ENCODE peak calls at places on chromosomes 4 and X, in six cellular contexts. Q, J, L, C, V and Z are unnamed samples.

GRCh38 chr4:118776166-118776954 is 59.6 kb downstream of the SEC24D start:
- DNase-seq in Q (no peak), J (no peak), L (no peak), C (no peak), V (no peak), Z (no peak)

GRCh38 chr4:152572417-152573086 is 36.7 kb upstream of the FBXW7 start:
- DNase-seq in Q (no peak), J (no peak), L (no peak), C (no peak), V (no peak), Z (no peak)

GRCh38 chrX:16187024-16187698 is 19.9 kb downstream of the MAGEB17 start:
- DNase-seq in Q (no peak), J (no peak), L (no peak), C (no peak), V (no peak), Z (no peak)

GRCh38 chr4:107600456-107600855 is 119.6 kb downstream of the PAPSS1 start:
- DNase-seq in Q (no peak), J (no peak), L (no peak), C (no peak), V (no peak), Z (no peak)

GRCh38 chrX:130975947-130976346 is 72.9 kb upstream of the ENOX2 start:
- DNase-seq in Q (peak), J (peak), L (no peak), C (peak), V (peak), Z (no peak)

GRCh38 chr4:76748649-76749048 is 149.3 kb downstream of the SOWAHB start:
- DNase-seq in Q (peak), J (peak), L (no peak), C (no peak), V (peak), Z (no peak)

GRCh38 chrX:109928596-109929335 is 74.1 kb upstream of the TMEM164 start:
- DNase-seq in Q (no peak), J (no peak), L (no peak), C (no peak), V (no peak), Z (no peak)

GRCh38 chr4:142631836-142632235 is 214.3 kb downstream of the INPP4B start:
- DNase-seq in Q (no peak), J (no peak), L (no peak), C (no peak), V (no peak), Z (no peak)

GRCh38 chr4:84235545-84235944 is 263.5 kb downstream of the NKX6-1 start:
- DNase-seq in Q (no peak), J (no peak), L (no peak), C (no peak), V (peak), Z (no peak)

GRCh38 chrX:107721318-107721717 is 54.3 kb downstream of the TSC22D3 start:
- DNase-seq in Q (no peak), J (peak), L (peak), C (no peak), V (no peak), Z (no peak)

GRCh38 chr4:3768842-3769641 is 2.9 kb downstream of the ADRA2C start:
- DNase-seq in Q (no peak), J (no peak), L (no peak), C (no peak), V (peak), Z (no peak)

GRCh38 chrX:124401696-124402095 is 55.3 kb downstream of the SH2D1A start:
- DNase-seq in Q (no peak), J (no peak), L (no peak), C (no peak), V (no peak), Z (no peak)

GRCh38 chr4:74503580-74503979 is 58.6 kb downstream of the AREG start:
- DNase-seq in Q (no peak), J (no peak), L (no peak), C (no peak), V (no peak), Z (no peak)

GRCh38 chrX:96407043-96407442 is 277.6 kb upstream of the DIAPH2 start:
- DNase-seq in Q (peak), J (peak), L (no peak), C (no peak), V (no peak), Z (peak)

GRCh38 chr4:4204401-4204745 is 22.4 kb downstream of the OTOP1 start:
- DNase-seq in Q (no peak), J (no peak), L (no peak), C (no peak), V (no peak), Z (no peak)

GRCh38 chr4:12562016-12562415 is 922.1 kb downstream of the RAB28 start:
- DNase-seq in Q (no peak), J (no peak), L (no peak), C (no peak), V (no peak), Z (no peak)

GRCh38 chrX:11010476-11010875 is 100.7 kb upstream of the HCCS start:
- DNase-seq in Q (no peak), J (no peak), L (no peak), C (no peak), V (no peak), Z (no peak)

GRCh38 chr4:40301592-40301991 is 33.5 kb upstream of the CHRNA9 start:
- DNase-seq in Q (no peak), J (peak), L (peak), C (peak), V (peak), Z (no peak)

GRCh38 chrX:54171527-54171926 is 11.5 kb downstream of the FAM120C start:
- DNase-seq in Q (no peak), J (no peak), L (no peak), C (no peak), V (no peak), Z (no peak)

GRCh38 chrX:50643525-50644137 is 170.4 kb downstream of the SHROOM4 start:
- DNase-seq in Q (no peak), J (no peak), L (no peak), C (no peak), V (no peak), Z (peak)

GRCh38 chr4:24730256-24731001 is 64.9 kb upstream of the SOD3 start:
- DNase-seq in Q (no peak), J (peak), L (no peak), C (no peak), V (no peak), Z (peak)

GRCh38 chr4:16721618-16722291 is 176.7 kb downstream of the LDB2 start:
- DNase-seq in Q (no peak), J (no peak), L (no peak), C (no peak), V (no peak), Z (no peak)

GRCh38 chr4:76007089-76007559 is at the start of gene CXCL9:
- DNase-seq in Q (no peak), J (no peak), L (no peak), C (no peak), V (no peak), Z (no peak)

GRCh38 chrX:17042046-17042445 is 95.6 kb downstream of the REPS2 start:
- DNase-seq in Q (no peak), J (no peak), L (no peak), C (no peak), V (no peak), Z (no peak)

GRCh38 chrX:41559662-41560061 is 112.5 kb downstream of the NYX start:
- DNase-seq in Q (no peak), J (no peak), L (no peak), C (no peak), V (no peak), Z (no peak)

GRCh38 chr4:1357356-1358248 is 10.6 kb downstream of the UVSSA start:
- DNase-seq in Q (no peak), J (no peak), L (no peak), C (no peak), V (no peak), Z (no peak)

GRCh38 chr4:47862297-47862696 is 24.4 kb upstream of the CORIN start:
- DNase-seq in Q (no peak), J (no peak), L (no peak), C (no peak), V (no peak), Z (no peak)

GRCh38 chrX:19649227-19650009 is 134.1 kb upstream of the MAP3K15 start:
- DNase-seq in Q (no peak), J (no peak), L (no peak), C (no peak), V (no peak), Z (no peak)

GRCh38 chrX:42697544-42697943 is 80.4 kb downstream of the PPP1R2C start:
- DNase-seq in Q (no peak), J (no peak), L (no peak), C (no peak), V (no peak), Z (no peak)

GRCh38 chr4:78337216-78337615 is 214.4 kb upstream of the ANXA3 start:
- DNase-seq in Q (no peak), J (no peak), L (no peak), C (no peak), V (no peak), Z (no peak)

GRCh38 chr4:15451866-15452765 is 17.6 kb upstream of the CC2D2A start:
- DNase-seq in Q (no peak), J (no peak), L (no peak), C (no peak), V (no peak), Z (no peak)

GRCh38 chrX:47191331-47191730 is 2.3 kb upstream of the UBA1 start:
- DNase-seq in Q (peak), J (peak), L (peak), C (peak), V (peak), Z (no peak)

GRCh38 chrX:82961129-82961528 is 547.0 kb upstream of the POU3F4 start:
- DNase-seq in Q (no peak), J (no peak), L (no peak), C (no peak), V (peak), Z (no peak)

GRCh38 chr4:144583658-144584057 is 62.3 kb upstream of the HHIP start:
- DNase-seq in Q (no peak), J (no peak), L (no peak), C (no peak), V (no peak), Z (no peak)

GRCh38 chrX:51894697-51895336 is 1.4 kb downstream of the MAGED1 start:
- DNase-seq in Q (no peak), J (peak), L (no peak), C (peak), V (peak), Z (no peak)

GRCh38 chr4:183798249-183798920 is 106.7 kb upstream of the STOX2 start:
- DNase-seq in Q (no peak), J (peak), L (no peak), C (no peak), V (no peak), Z (no peak)

GRCh38 chr4:83340692-83341343 is 6.2 kb upstream of the HPSE start:
- DNase-seq in Q (no peak), J (no peak), L (no peak), C (peak), V (no peak), Z (no peak)